ENCODE peak calls at places on chromosomes 13 and 19, in six cellular contexts. M is stimulated activated CD4-positive, alpha-beta T cell treated with anti-CD3 and anti-CD28 coated beads, Interleukin-2, amount 100 ng/mL, for 48 hours; X is NCI-H2227 treated with DMSO at 0.1 percent for 48 hours; S is T-helper 9 cell; U is stimulated activated CD8-positive, alpha-beta memory T cell treated with anti-CD3 and anti-CD28 coated beads, Interleukin-2, amount 100 ng/mL, for 48 hours; W is mesothelial cell of epicardium. H is an unnamed sample.

GRCh38 chr13:75704942-75705320 is 68.8 kb downstream of the LMO7 start:
- DNase-seq in M (no peak), X (no peak), S (no peak), U (no peak), W (no peak), H (no peak)

GRCh38 chr13:86085890-86086289 is 286.7 kb upstream of the SLITRK6 start:
- DNase-seq in M (no peak), X (no peak), S (no peak), U (no peak), W (no peak), H (no peak)

GRCh38 chr13:101511766-101512165 is 59.3 kb downstream of the ITGBL1 start:
- DNase-seq in M (no peak), X (no peak), S (no peak), U (no peak), W (no peak), H (no peak)

GRCh38 chr19:47663435-47663910 is 49.7 kb upstream of the EHD2 start:
- DNase-seq in M (no peak), X (no peak), S (no peak), U (no peak), W (no peak), H (no peak)

GRCh38 chr19:28511655-28512054 is 701.3 kb downstream of the UQCRFS1 start:
- DNase-seq in M (no peak), X (no peak), S (no peak), U (no peak), W (no peak), H (no peak)

GRCh38 chr13:85314686-85315085 is 484.5 kb downstream of the SLITRK6 start:
- DNase-seq in M (no peak), X (peak), S (no peak), U (no peak), W (no peak), H (no peak)

GRCh38 chr19:4267101-4267900 is 11.8 kb upstream of the SHD start:
- DNase-seq in M (peak), X (peak), S (peak), U (peak), W (peak), H (peak)

GRCh38 chr13:25738342-25738771 is 313.5 kb downstream of the SHISA2 start:
- DNase-seq in M (no peak), X (peak), S (no peak), U (no peak), W (no peak), H (no peak)

GRCh38 chr19:44848036-44848804 is 2.1 kb downstream of the NECTIN2 start:
- DNase-seq in M (no peak), X (no peak), S (no peak), U (no peak), W (peak), H (no peak)

GRCh38 chr19:23554548-23554947 is 132.5 kb downstream of the ZNF675 start:
- DNase-seq in M (no peak), X (no peak), S (no peak), U (no peak), W (no peak), H (no peak)

GRCh38 chr13:27044837-27045570 is 126.6 kb downstream of the USP12 start:
- DNase-seq in M (no peak), X (no peak), S (no peak), U (no peak), W (no peak), H (peak)

GRCh38 chr13:59744747-59745394 is 418.9 kb downstream of the DIAPH3 start:
- DNase-seq in M (no peak), X (no peak), S (no peak), U (no peak), W (no peak), H (no peak)

GRCh38 chr13:32496574-32497160 is 41.9 kb downstream of the N4BP2L2 start:
- DNase-seq in M (no peak), X (no peak), S (no peak), U (no peak), W (no peak), H (no peak)

GRCh38 chr13:93045836-93046235 is 180.8 kb upstream of the GPC6 start:
- DNase-seq in M (no peak), X (no peak), S (no peak), U (no peak), W (no peak), H (no peak)

GRCh38 chr19:35641515-35642151 is at the start of gene ETV2:
- DNase-seq in M (peak), X (no peak), S (peak), U (peak), W (no peak), H (no peak)

GRCh38 chr19:34778342-34778741 is 5.3 kb upstream of the ZNF599 start:
- DNase-seq in M (no peak), X (no peak), S (no peak), U (no peak), W (no peak), H (no peak)

GRCh38 chr19:17642656-17643055 is 45.5 kb downstream of the UNC13A start:
- DNase-seq in M (no peak), X (no peak), S (no peak), U (no peak), W (no peak), H (no peak)

GRCh38 chr19:47798904-47799266 is 5.5 kb downstream of the TPRX1 start:
- DNase-seq in M (no peak), X (no peak), S (no peak), U (no peak), W (no peak), H (no peak)

GRCh38 chr19:1512671-1513491 is at the start of gene ADAMTSL5:
- DNase-seq in M (peak), X (no peak), S (peak), U (peak), W (no peak), H (peak)

GRCh38 chr13:29676535-29676934 is 81.0 kb upstream of the SLC7A1 start:
- DNase-seq in M (no peak), X (no peak), S (no peak), U (no peak), W (no peak), H (no peak)

GRCh38 chr13:41564046-41564445 is 106.7 kb downstream of the RGCC start:
- DNase-seq in M (no peak), X (no peak), S (no peak), U (no peak), W (no peak), H (no peak)

GRCh38 chr13:113123226-113124150 is 889 bp downstream of the F10 start:
- DNase-seq in M (no peak), X (no peak), S (no peak), U (no peak), W (no peak), H (no peak)

GRCh38 chr19:19053508-19054314 is 10.1 kb upstream of the SLC25A42 start:
- DNase-seq in M (peak), X (no peak), S (peak), U (peak), W (peak), H (peak)

GRCh38 chr13:77213644-77214043 is 113.2 kb downstream of the MYCBP2 start:
- DNase-seq in M (no peak), X (no peak), S (no peak), U (no peak), W (no peak), H (no peak)

GRCh38 chr19:48724796-48725753 is 5.5 kb upstream of the MAMSTR start:
- DNase-seq in M (no peak), X (no peak), S (no peak), U (no peak), W (peak), H (peak)

GRCh38 chr19:10508707-10509106 is 5.6 kb upstream of the KEAP1 start:
- DNase-seq in M (no peak), X (no peak), S (no peak), U (peak), W (no peak), H (no peak)

GRCh38 chr19:43476606-43477005 is 11.2 kb upstream of the LYPD3 start:
- DNase-seq in M (no peak), X (no peak), S (no peak), U (no peak), W (no peak), H (no peak)

GRCh38 chr13:21837841-21838551 is 167.1 kb downstream of the FGF9 start:
- DNase-seq in M (no peak), X (no peak), S (no peak), U (no peak), W (no peak), H (no peak)

GRCh38 chr19:8052464-8052859 is at the start of gene CCL25:
- DNase-seq in M (no peak), X (no peak), S (no peak), U (no peak), W (no peak), H (no peak)

GRCh38 chr19:29942404-29943261 is 594 bp downstream of the URI1 start:
- DNase-seq in M (peak), X (peak), S (peak), U (peak), W (peak), H (peak)

GRCh38 chr19:44847144-44848035 is 1.3 kb downstream of the NECTIN2 start:
- DNase-seq in M (no peak), X (no peak), S (peak), U (no peak), W (peak), H (no peak)

GRCh38 chr19:13043285-13043684 is 48.0 kb downstream of the NFIX start:
- DNase-seq in M (no peak), X (no peak), S (no peak), U (no peak), W (no peak), H (no peak)

GRCh38 chr13:101626925-101627555 is 174.6 kb downstream of the ITGBL1 start:
- DNase-seq in M (no peak), X (no peak), S (no peak), U (peak), W (no peak), H (no peak)

GRCh38 chr13:21674271-21675009 is 3.6 kb downstream of the FGF9 start:
- DNase-seq in M (no peak), X (no peak), S (no peak), U (no peak), W (no peak), H (no peak)

GRCh38 chr13:101661839-101662238 is 209.4 kb downstream of the ITGBL1 start:
- DNase-seq in M (no peak), X (no peak), S (no peak), U (no peak), W (no peak), H (no peak)

GRCh38 chr19:31114585-31114984 is 234.7 kb downstream of the TSHZ3 start:
- DNase-seq in M (no peak), X (no peak), S (no peak), U (no peak), W (no peak), H (no peak)

GRCh38 chr13:51585234-51585672 is 991 bp downstream of the WDFY2 start:
- DNase-seq in M (no peak), X (no peak), S (no peak), U (no peak), W (no peak), H (peak)

H was measured in CD4-positive, CD25-positive, alpha-beta regulatory T cell.